ENCODE peak calls at places on chromosome 13, in nine cellular contexts. One of them, this sample, is unnamed.

GRCh38 chr13:26895081-26895807 is 134.7 kb upstream of the GPR12 start:
- DNase-seq in ascending aorta: no peak
- DNase-seq in mesendoderm: peak; percentile 35
- DNase-seq in IMR-90: no peak
- DNase-seq in BE2C: no peak
- DNase-seq in upper lobe of right lung: no peak
- DNase-seq in fibroblast of lung: no peak
- DNase-seq in lung: no peak
- DNase-seq in iPS DF 6.9: no peak
- DNase-seq in this sample: no peak

GRCh38 chr13:29439601-29440381 is 155.7 kb downstream of the SLC7A1 start:
- DNase-seq in ascending aorta: no peak
- DNase-seq in mesendoderm: no peak
- DNase-seq in IMR-90: no peak
- DNase-seq in BE2C: no peak
- DNase-seq in upper lobe of right lung: no peak
- DNase-seq in fibroblast of lung: no peak
- DNase-seq in lung: no peak
- DNase-seq in iPS DF 6.9: no peak
- DNase-seq in this sample: no peak

GRCh38 chr13:105333416-105333815 is 1202.0 kb downstream of the EFNB2 start:
- DNase-seq in ascending aorta: no peak
- DNase-seq in mesendoderm: no peak
- DNase-seq in IMR-90: peak; percentile 29
- DNase-seq in BE2C: no peak
- DNase-seq in upper lobe of right lung: no peak
- DNase-seq in fibroblast of lung: no peak
- DNase-seq in lung: no peak
- DNase-seq in iPS DF 6.9: no peak
- DNase-seq in this sample: no peak

GRCh38 chr13:106597759-106598395 is 29.9 kb upstream of the ARGLU1 start:
- DNase-seq in ascending aorta: no peak
- DNase-seq in mesendoderm: no peak
- DNase-seq in IMR-90: no peak
- DNase-seq in BE2C: no peak
- DNase-seq in upper lobe of right lung: peak; percentile 73
- DNase-seq in fibroblast of lung: no peak
- DNase-seq in lung: peak; percentile 71
- DNase-seq in iPS DF 6.9: no peak
- DNase-seq in this sample: no peak

GRCh38 chr13:30895773-30896172 is 10.3 kb upstream of the MEDAG start:
- DNase-seq in ascending aorta: peak; percentile 93
- DNase-seq in mesendoderm: peak; percentile 83
- DNase-seq in IMR-90: peak; percentile 92
- DNase-seq in BE2C: no peak
- DNase-seq in upper lobe of right lung: no peak
- DNase-seq in fibroblast of lung: peak; percentile 91
- DNase-seq in lung: no peak
- DNase-seq in iPS DF 6.9: no peak
- DNase-seq in this sample: peak; percentile 94

GRCh38 chr13:26784704-26785639 is 24.4 kb upstream of the GPR12 start:
- DNase-seq in ascending aorta: no peak
- DNase-seq in mesendoderm: peak; percentile 16
- DNase-seq in IMR-90: no peak
- DNase-seq in BE2C: no peak
- DNase-seq in upper lobe of right lung: no peak
- DNase-seq in fibroblast of lung: no peak
- DNase-seq in lung: no peak
- DNase-seq in iPS DF 6.9: no peak
- DNase-seq in this sample: no peak

GRCh38 chr13:110593430-110594130 is 21.8 kb upstream of the NAXD start:
- DNase-seq in ascending aorta: no peak
- DNase-seq in mesendoderm: peak; percentile 80
- DNase-seq in IMR-90: peak; percentile 57
- DNase-seq in BE2C: peak; percentile 36
- DNase-seq in upper lobe of right lung: no peak
- DNase-seq in fibroblast of lung: peak; percentile 73
- DNase-seq in lung: no peak
- DNase-seq in iPS DF 6.9: no peak
- DNase-seq in this sample: peak; percentile 67

GRCh38 chr13:110887242-110887954 is 27.5 kb downstream of the ANKRD10 start:
- DNase-seq in ascending aorta: no peak
- DNase-seq in mesendoderm: no peak
- DNase-seq in IMR-90: peak; percentile 40
- DNase-seq in BE2C: no peak
- DNase-seq in upper lobe of right lung: no peak
- DNase-seq in fibroblast of lung: no peak
- DNase-seq in lung: no peak
- DNase-seq in iPS DF 6.9: no peak
- DNase-seq in this sample: no peak

GRCh38 chr13:95636853-95637252 is 7.7 kb downstream of the DZIP1 start:
- DNase-seq in ascending aorta: no peak
- DNase-seq in mesendoderm: no peak
- DNase-seq in IMR-90: no peak
- DNase-seq in BE2C: no peak
- DNase-seq in upper lobe of right lung: no peak
- DNase-seq in fibroblast of lung: no peak
- DNase-seq in lung: no peak
- DNase-seq in iPS DF 6.9: no peak
- DNase-seq in this sample: no peak

GRCh38 chr13:86402500-86402899 is 603.3 kb upstream of the SLITRK6 start:
- DNase-seq in ascending aorta: no peak
- DNase-seq in mesendoderm: no peak
- DNase-seq in IMR-90: no peak
- DNase-seq in BE2C: no peak
- DNase-seq in upper lobe of right lung: no peak
- DNase-seq in fibroblast of lung: no peak
- DNase-seq in lung: no peak
- DNase-seq in iPS DF 6.9: no peak
- DNase-seq in this sample: no peak

GRCh38 chr13:65600702-65601101 is 1629.4 kb downstream of the PCDH9 start:
- DNase-seq in ascending aorta: no peak
- DNase-seq in mesendoderm: no peak
- DNase-seq in IMR-90: peak; percentile 78
- DNase-seq in BE2C: no peak
- DNase-seq in upper lobe of right lung: no peak
- DNase-seq in fibroblast of lung: peak; percentile 81
- DNase-seq in lung: no peak
- DNase-seq in iPS DF 6.9: no peak
- DNase-seq in this sample: peak; percentile 13

GRCh38 chr13:23469901-23470525 is 36.5 kb upstream of the SACS start:
- DNase-seq in ascending aorta: no peak
- DNase-seq in mesendoderm: peak; percentile 76
- DNase-seq in IMR-90: peak; percentile 83
- DNase-seq in BE2C: no peak
- DNase-seq in upper lobe of right lung: no peak
- DNase-seq in fibroblast of lung: no peak
- DNase-seq in lung: no peak
- DNase-seq in iPS DF 6.9: no peak
- DNase-seq in this sample: peak; percentile 30

GRCh38 chr13:105410602-105411001 is 1124.9 kb downstream of the EFNB2 start:
- DNase-seq in ascending aorta: no peak
- DNase-seq in mesendoderm: peak; percentile 67
- DNase-seq in IMR-90: peak; percentile 12
- DNase-seq in BE2C: peak; percentile 70
- DNase-seq in upper lobe of right lung: peak; percentile 86
- DNase-seq in fibroblast of lung: peak; percentile 34
- DNase-seq in lung: peak; percentile 39
- DNase-seq in iPS DF 6.9: peak; percentile 57
- DNase-seq in this sample: peak; percentile 1

GRCh38 chr13:86002921-86003488 is 203.8 kb upstream of the SLITRK6 start:
- DNase-seq in ascending aorta: no peak
- DNase-seq in mesendoderm: no peak
- DNase-seq in IMR-90: no peak
- DNase-seq in BE2C: no peak
- DNase-seq in upper lobe of right lung: no peak
- DNase-seq in fibroblast of lung: no peak
- DNase-seq in lung: no peak
- DNase-seq in iPS DF 6.9: no peak
- DNase-seq in this sample: no peak

GRCh38 chr13:42211704-42212103 is 60.2 kb upstream of the AKAP11 start:
- DNase-seq in ascending aorta: no peak
- DNase-seq in mesendoderm: no peak
- DNase-seq in IMR-90: peak; percentile 64
- DNase-seq in BE2C: no peak
- DNase-seq in upper lobe of right lung: no peak
- DNase-seq in fibroblast of lung: peak; percentile 12
- DNase-seq in lung: no peak
- DNase-seq in iPS DF 6.9: no peak
- DNase-seq in this sample: peak; percentile 11

GRCh38 chr13:113771709-113772331 is 12.8 kb downstream of the TMEM255B start:
- DNase-seq in ascending aorta: no peak
- DNase-seq in mesendoderm: no peak
- DNase-seq in IMR-90: peak; percentile 37
- DNase-seq in BE2C: no peak
- DNase-seq in upper lobe of right lung: no peak
- DNase-seq in fibroblast of lung: peak; percentile 42
- DNase-seq in lung: no peak
- DNase-seq in iPS DF 6.9: no peak
- DNase-seq in this sample: no peak

GRCh38 chr13:100203696-100204367 is 114.9 kb downstream of the PCCA start:
- DNase-seq in ascending aorta: no peak
- DNase-seq in mesendoderm: no peak
- DNase-seq in IMR-90: peak; percentile 78
- DNase-seq in BE2C: no peak
- DNase-seq in upper lobe of right lung: no peak
- DNase-seq in fibroblast of lung: peak; percentile 39
- DNase-seq in lung: no peak
- DNase-seq in iPS DF 6.9: no peak
- DNase-seq in this sample: peak; percentile 20
- H3K4me3 ChIP-seq in ascending aorta: no peak overlapping the region
- H3K4me3 ChIP-seq in mesendoderm: no peak overlapping the region
- H3K4me3 ChIP-seq in IMR-90: no peak overlapping the region
- H3K4me3 ChIP-seq in BE2C: no peak overlapping the region
- H3K4me3 ChIP-seq in upper lobe of right lung: no peak overlapping the region
- H3K4me3 ChIP-seq in fibroblast of lung: no peak overlapping the region
- H3K4me3 ChIP-seq in lung: no peak overlapping the region
- H3K4me3 ChIP-seq in iPS DF 6.9: no peak overlapping the region
- H3K4me3 ChIP-seq in this sample: no peak overlapping the region

DNA sequence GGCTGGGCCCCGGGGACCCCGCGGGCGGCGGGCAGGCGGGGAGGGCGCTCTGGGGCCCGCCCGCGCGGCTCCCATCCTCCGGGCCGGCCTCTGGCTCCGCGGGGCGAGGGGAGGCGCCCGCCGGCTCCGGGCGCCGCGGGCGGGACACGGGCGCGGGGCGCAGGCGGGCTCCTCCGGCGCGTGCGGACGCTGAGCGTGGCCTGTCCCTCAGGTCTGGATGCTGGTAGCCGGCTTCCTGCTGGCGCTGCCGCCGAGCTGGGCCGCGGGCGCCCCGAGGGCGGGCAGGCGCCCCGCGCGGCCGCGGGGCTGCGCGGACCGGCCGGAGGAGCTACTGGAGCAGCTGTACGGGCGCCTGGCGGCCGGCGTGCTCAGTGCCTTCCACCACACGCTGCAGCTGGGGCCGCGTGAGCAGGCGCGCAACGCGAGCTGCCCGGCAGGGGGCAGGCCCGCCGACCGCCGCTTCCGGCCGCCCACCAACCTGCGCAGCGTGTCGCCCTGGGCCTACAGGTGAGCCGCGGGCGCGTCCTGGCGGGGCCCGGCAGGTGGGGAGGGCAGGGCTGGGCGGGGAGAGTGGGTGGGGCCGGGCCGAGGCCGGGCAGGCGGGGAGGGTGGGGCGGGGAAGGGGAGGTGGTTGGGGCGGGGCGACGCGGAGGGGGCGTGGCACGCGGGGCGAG is 423 bp downstream of the IL17D start:
- DNase-seq in ascending aorta: peak; percentile 84
- DNase-seq in mesendoderm: peak; percentile 84
- DNase-seq in IMR-90: peak; percentile 82
- DNase-seq in BE2C: peak; percentile 89
- DNase-seq in upper lobe of right lung: peak; percentile 94
- DNase-seq in fibroblast of lung: peak; percentile 78
- DNase-seq in lung: peak; percentile 85
- DNase-seq in iPS DF 6.9: no peak
- DNase-seq in this sample: peak; percentile 73
- H3K4me3 ChIP-seq in ascending aorta: peak overlapping the region; percentile 95
- H3K4me3 ChIP-seq in mesendoderm: peak overlapping the region; percentile 12
- H3K4me3 ChIP-seq in IMR-90: peak overlapping the region; percentile 77
- H3K4me3 ChIP-seq in BE2C: peak overlapping the region; percentile 31
- H3K4me3 ChIP-seq in upper lobe of right lung: peak overlapping the region; percentile 38
- H3K4me3 ChIP-seq in fibroblast of lung: no peak overlapping the region
- H3K4me3 ChIP-seq in lung: peak overlapping the region; percentile 48
- H3K4me3 ChIP-seq in iPS DF 6.9: peak overlapping the region; percentile 85
- H3K4me3 ChIP-seq in this sample: peak overlapping the region; percentile 72

DNA sequence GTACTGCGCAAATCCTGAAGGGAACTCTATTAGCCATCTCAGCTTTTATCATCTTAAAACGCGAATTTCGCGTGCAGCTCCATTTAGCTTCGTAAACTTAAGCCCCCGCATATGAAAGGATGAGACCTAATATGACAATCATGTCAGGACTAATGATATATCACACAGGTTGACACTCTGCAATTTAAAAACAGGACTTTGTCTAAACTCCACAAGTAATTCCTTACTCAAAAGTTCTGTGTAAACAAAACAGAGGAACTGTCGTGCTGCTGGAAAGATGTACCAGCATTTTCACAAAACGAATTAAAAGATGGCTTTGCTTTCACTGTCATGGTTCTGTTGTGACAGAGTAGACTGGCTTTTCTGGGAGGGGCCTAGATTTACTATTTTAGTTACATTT is 747 bp downstream of the LACC1 start:
- DNase-seq in ascending aorta: no peak
- DNase-seq in mesendoderm: no peak
- DNase-seq in IMR-90: no peak
- DNase-seq in BE2C: no peak
- DNase-seq in upper lobe of right lung: no peak
- DNase-seq in fibroblast of lung: peak; percentile 10
- DNase-seq in lung: no peak
- DNase-seq in iPS DF 6.9: no peak
- DNase-seq in this sample: no peak
- H3K4me3 ChIP-seq in ascending aorta: peak overlapping the region; percentile 93
- H3K4me3 ChIP-seq in mesendoderm: no peak overlapping the region
- H3K4me3 ChIP-seq in IMR-90: no peak overlapping the region
- H3K4me3 ChIP-seq in BE2C: no peak overlapping the region
- H3K4me3 ChIP-seq in upper lobe of right lung: peak overlapping the region; percentile 78
- H3K4me3 ChIP-seq in fibroblast of lung: peak overlapping the region; percentile 59
- H3K4me3 ChIP-seq in lung: no peak overlapping the region
- H3K4me3 ChIP-seq in iPS DF 6.9: peak overlapping the region; percentile 81
- H3K4me3 ChIP-seq in this sample: peak overlapping the region; percentile 79

DNA sequence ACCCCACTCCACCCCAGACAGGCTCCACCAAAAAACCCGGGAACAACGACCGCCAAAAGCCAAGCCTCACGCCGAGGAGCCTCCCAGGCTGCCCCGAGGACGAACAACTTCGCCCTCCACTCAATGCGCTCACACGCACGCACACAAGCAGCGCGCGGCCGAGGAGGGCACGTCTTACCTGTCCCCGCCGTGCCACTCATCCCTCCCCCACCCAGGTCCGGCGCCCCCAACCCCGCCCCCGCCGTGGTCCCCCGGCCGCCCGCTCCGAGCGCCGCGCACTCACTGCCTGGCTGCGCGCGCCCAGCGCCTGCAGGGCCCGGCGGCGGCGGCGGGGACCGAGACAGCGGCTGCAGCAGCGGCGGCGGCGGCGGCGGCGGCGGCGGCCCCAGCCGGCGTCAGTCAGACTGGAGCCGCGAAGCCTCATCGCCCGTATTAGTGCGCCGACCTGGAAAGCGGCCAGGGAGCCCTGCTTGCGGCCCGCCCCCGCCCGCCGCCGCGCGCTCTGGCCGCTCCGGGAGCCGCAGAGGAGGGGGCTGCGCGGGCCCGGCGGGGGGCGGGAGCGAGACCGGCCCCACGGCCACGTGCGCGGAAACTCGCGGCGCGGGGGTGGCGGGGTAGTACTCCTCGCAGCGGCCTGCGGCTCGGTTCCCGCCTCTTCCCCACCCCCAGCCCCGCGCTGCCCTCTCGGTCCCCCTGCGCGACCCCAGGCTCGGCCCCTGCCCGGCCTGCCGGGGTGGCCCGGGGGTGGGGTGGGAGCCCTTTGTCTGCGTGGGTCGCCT is at the start of gene SMAD9:
- DNase-seq in ascending aorta: peak; percentile 86
- DNase-seq in mesendoderm: peak; percentile 74
- DNase-seq in IMR-90: peak; percentile 67
- DNase-seq in BE2C: peak; percentile 91
- DNase-seq in upper lobe of right lung: peak; percentile 91
- DNase-seq in fibroblast of lung: peak; percentile 59
- DNase-seq in lung: peak; percentile 62
- DNase-seq in iPS DF 6.9: no peak
- DNase-seq in this sample: peak; percentile 66
- H3K4me3 ChIP-seq in ascending aorta: peak within 1 kb of the TSS; percentile 87
- H3K4me3 ChIP-seq in mesendoderm: peak within 1 kb of the TSS; percentile 59
- H3K4me3 ChIP-seq in IMR-90: peak within 1 kb of the TSS; percentile 78
- H3K4me3 ChIP-seq in BE2C: peak within 1 kb of the TSS; percentile 94
- H3K4me3 ChIP-seq in upper lobe of right lung: peak within 1 kb of the TSS; percentile 51
- H3K4me3 ChIP-seq in fibroblast of lung: peak within 1 kb of the TSS; percentile 77
- H3K4me3 ChIP-seq in lung: peak within 1 kb of the TSS; percentile 64
- H3K4me3 ChIP-seq in iPS DF 6.9: peak within 1 kb of the TSS; percentile 81
- H3K4me3 ChIP-seq in this sample: peak within 1 kb of the TSS; percentile 80